ENCODE peak calls at places on chromosome 20, in ten cellular contexts. W, V, E, Q, S, R, T, M, B and A are unnamed samples.

GRCh38 chr20:13638162-13638495 is 603 bp downstream of the TASP1 start:
- DNase-seq in E (no peak), V (no peak), T (peak; percentile 41), S (no peak), B (no peak), W (no peak), Q (no peak), M (no peak), R (no peak), A (no peak)

GRCh38 chr20:4065405-4065841 is 50.1 kb upstream of the RNF24 start:
- DNase-seq in Q (no peak), B (no peak), W (no peak), M (no peak), T (peak; percentile 63), S (no peak), V (no peak), R (no peak), E (peak; percentile 90), A (no peak)

GRCh38 chr20:51326241-51326819 is 216.2 kb downstream of the NFATC2 start:
- DNase-seq in R (no peak), S (no peak), Q (peak; percentile 61), B (no peak), M (no peak), W (no peak), V (peak; percentile 78), E (peak; percentile 62), T (no peak), A (peak; percentile 77)

GRCh38 chr20:36470482-36471062 is 70.7 kb upstream of the MYL9 start:
- DNase-seq in Q (no peak), T (no peak), M (no peak), R (no peak), S (no peak), W (no peak), V (no peak), E (no peak), B (no peak), A (no peak)

GRCh38 chr20:16551601-16552419 is 21.4 kb downstream of the KIF16B start:
- DNase-seq in R (no peak), V (no peak), M (no peak), W (no peak), T (no peak), S (no peak), B (no peak), Q (no peak), E (no peak), A (no peak)

GRCh38 chr20:60144428-60144827 is 186.2 kb downstream of the CDH26 start:
- DNase-seq in E (no peak), V (no peak), T (no peak), W (no peak), S (no peak), M (no peak), B (no peak), R (no peak), Q (no peak), A (no peak)

GRCh38 chr20:49570828-49571552 is 3.1 kb upstream of the PTGIS start:
- DNase-seq in Q (no peak), W (no peak), E (no peak), B (no peak), S (no peak), T (no peak), M (no peak), R (peak; percentile 69), V (no peak), A (peak; percentile 34)

GRCh38 chr20:50930139-50931047 is 844 bp downstream of the ADNP start:
- DNase-seq in V (no peak), M (no peak), S (no peak), Q (peak; percentile 57), E (no peak), T (no peak), R (no peak), W (peak; percentile 20), B (peak; percentile 34), A (peak; percentile 69)

GRCh38 chr20:17720755-17721154 is 21.0 kb downstream of the BANF2 start:
- DNase-seq in E (no peak), M (no peak), W (no peak), B (no peak), Q (no peak), T (no peak), V (no peak), S (no peak), R (no peak), A (no peak)

GRCh38 chr20:1386323-1386722 is 6.5 kb downstream of the FKBP1A start:
- DNase-seq in R (peak; percentile 37), B (no peak), S (no peak), T (no peak), W (no peak), E (no peak), M (no peak), V (no peak), Q (no peak), A (no peak)

GRCh38 chr20:57616143-57616951 is 3.9 kb downstream of the ZBP1 start:
- DNase-seq in E (no peak), W (no peak), Q (no peak), R (peak; percentile 78), S (no peak), B (no peak), T (no peak), V (no peak), M (no peak), A (no peak)

GRCh38 chr20:1490643-1491042 is 577 bp downstream of the SIRPB2 start:
- DNase-seq in W (no peak), T (no peak), M (no peak), S (no peak), Q (no peak), R (no peak), B (no peak), E (no peak), V (no peak), A (no peak)

GRCh38 chr20:58141496-58141895 is 87.0 kb downstream of the ANKRD60 start:
- DNase-seq in M (no peak), Q (no peak), B (no peak), R (peak; percentile 44), V (no peak), T (no peak), W (no peak), E (no peak), S (no peak), A (peak; percentile 29)

GRCh38 chr20:47568019-47568418 is 66.3 kb downstream of the NCOA3 start:
- DNase-seq in S (no peak), E (peak; percentile 90), R (no peak), T (peak; percentile 19), V (no peak), M (no peak), Q (no peak), B (no peak), W (peak; percentile 62), A (no peak)

GRCh38 chr20:47561175-47561574 is 59.5 kb downstream of the NCOA3 start:
- DNase-seq in S (no peak), R (no peak), M (no peak), T (no peak), V (no peak), E (peak; percentile 72), W (no peak), Q (no peak), B (no peak), A (no peak)

GRCh38 chr20:47568837-47569410 is 67.2 kb downstream of the NCOA3 start:
- DNase-seq in B (no peak), V (no peak), T (no peak), E (no peak), R (no peak), S (no peak), M (no peak), Q (no peak), W (no peak), A (no peak)

GRCh38 chr20:47561603-47562583 is 60.2 kb downstream of the NCOA3 start:
- DNase-seq in V (no peak), E (no peak), T (no peak), S (no peak), M (no peak), W (no peak), R (no peak), B (no peak), Q (no peak), A (no peak)

DNA sequence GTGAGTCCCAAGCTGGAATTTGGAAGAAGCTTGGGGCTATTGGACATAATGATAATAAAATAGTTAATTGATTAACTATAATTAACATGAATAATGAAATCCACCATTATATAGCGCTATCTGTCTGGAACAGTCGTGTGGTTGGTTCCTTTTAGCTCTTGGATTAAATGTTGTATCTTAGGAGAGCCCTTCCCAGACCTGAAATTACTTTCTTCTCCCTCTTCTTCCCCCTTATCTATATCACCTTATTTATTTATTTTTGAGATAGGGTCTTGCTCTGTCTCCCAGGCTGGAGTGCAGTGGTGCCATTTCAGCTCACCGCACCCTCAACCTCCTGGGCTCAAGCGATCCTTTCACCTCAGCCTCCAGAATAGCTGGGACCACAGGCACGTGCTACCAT is 64.6 kb downstream of the NCOA3 start:
- DNase-seq in V (no peak), Q (no peak), T (no peak), W (no peak), M (no peak), B (no peak), R (no peak), E (no peak), S (no peak), A (no peak)
- H3K4me1 ChIP-seq in V (no peaks in the 10 kb centered on the region), Q (peaks cover 50% of the 10 kb centered on the region), T (peaks cover 8% of the 10 kb centered on the region), W (peaks cover 16% of the 10 kb centered on the region), M (peaks cover 16% of the 10 kb centered on the region), B (peaks cover 16% of the 10 kb centered on the region), R (peaks cover 35% of the 10 kb centered on the region), E (peaks cover 2% of the 10 kb centered on the region), S (no peaks in the 10 kb centered on the region), A (peaks cover 5% of the 10 kb centered on the region)

GRCh38 chr20:63106108-63106764 is 99.5 kb upstream of the BHLHE23 start:
- DNase-seq in M (no peak), R (no peak), V (no peak), E (peak; percentile 31), T (no peak), B (peak; percentile 21), S (no peak), W (peak; percentile 75), Q (no peak), A (no peak)
- H3K27me3 ChIP-seq in M (no peaks in the 10 kb centered on the region), R (no peaks in the 10 kb centered on the region), V (peaks cover 13% of the 10 kb centered on the region), E (no peaks in the 10 kb centered on the region), T (peaks cover 2% of the 10 kb centered on the region), B (no peaks in the 10 kb centered on the region), S (peaks cover 6% of the 10 kb centered on the region), W (no peaks in the 10 kb centered on the region), Q (peaks cover 15% of the 10 kb centered on the region), A (peaks cover 4% of the 10 kb centered on the region)

DNA sequence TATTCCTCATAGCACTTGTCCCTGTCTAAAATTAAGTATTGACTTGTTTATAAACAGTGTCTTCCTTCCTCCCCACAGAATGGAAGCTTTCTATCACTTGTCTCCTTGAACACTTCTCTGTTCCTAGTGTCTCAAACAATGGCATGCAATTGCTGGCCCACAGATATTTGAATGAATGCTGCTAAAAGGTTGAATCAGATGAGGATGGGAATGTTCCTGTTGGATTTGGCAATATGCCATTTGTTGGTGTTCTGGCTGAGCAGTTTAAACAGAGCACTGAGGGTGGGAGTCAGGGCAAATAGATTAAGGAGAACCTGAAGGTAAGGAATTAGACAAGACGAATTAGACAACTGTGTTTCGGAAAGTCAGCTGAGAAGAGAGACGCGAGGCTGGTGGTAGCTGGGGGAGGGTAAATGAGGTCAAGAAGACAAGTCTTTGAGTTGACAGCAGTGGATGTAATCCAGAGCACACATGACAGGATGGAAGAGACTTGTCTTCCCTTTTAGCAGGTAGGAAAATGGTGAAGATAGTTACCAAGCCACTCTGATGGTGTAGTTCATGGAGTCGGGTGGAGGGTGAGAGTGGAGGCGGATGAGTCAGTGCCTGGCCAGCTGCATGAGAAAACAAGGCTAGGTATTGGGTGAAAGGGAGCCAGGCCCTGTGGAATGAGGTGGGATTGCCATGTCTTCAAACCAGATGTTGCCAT is 58.3 kb upstream of the GNRH2 start:
- DNase-seq in S (no peak), R (no peak), W (no peak), Q (no peak), T (peak; percentile 71), B (no peak), M (no peak), E (peak; percentile 57), V (no peak), A (no peak)
- H3K4me1 ChIP-seq in S (no peaks in the 10 kb centered on the region), R (no peaks in the 10 kb centered on the region), W (no peaks in the 10 kb centered on the region), Q (peaks cover 17% of the 10 kb centered on the region), T (peaks cover 22% of the 10 kb centered on the region), B (no peaks in the 10 kb centered on the region), M (no peaks in the 10 kb centered on the region), E (peaks cover 12% of the 10 kb centered on the region), V (no peaks in the 10 kb centered on the region), A (no peaks in the 10 kb centered on the region)

GRCh38 chr20:45497971-45498494 is 17.4 kb downstream of the SPINT3 start:
- DNase-seq in B (no peak), R (peak; percentile 37), V (no peak), T (no peak), E (no peak), W (no peak), Q (no peak), M (no peak), S (no peak), A (no peak)
- H3K27me3 ChIP-seq in B (no peaks in the 10 kb centered on the region), R (no peaks in the 10 kb centered on the region), V (no peaks in the 10 kb centered on the region), T (no peaks in the 10 kb centered on the region), E (no peaks in the 10 kb centered on the region), W (no peaks in the 10 kb centered on the region), Q (peaks cover 13% of the 10 kb centered on the region), M (no peaks in the 10 kb centered on the region), S (peaks cover 7% of the 10 kb centered on the region), A (no peaks in the 10 kb centered on the region)